ENCODE peak calls at places on chromosomes 2 and 18, in eight cellular contexts. One of them, this sample, is unnamed.
A peak's percentile ranks its signal among the peaks of the same experiment; 100 is the strongest.

GRCh38 chr2:160561551-160562280 is 68.1 kb upstream of the RBMS1 start:
- DNase-seq in stomach: no peak
- DNase-seq in tibial artery: no peak
- DNase-seq in MM.1S: no peak
- DNase-seq in thoracic aorta: no peak
- DNase-seq in mucosa of descending colon: no peak
- DNase-seq in cardiac muscle cell: peak; percentile 81
- DNase-seq in neural progenitor cell: no peak
- DNase-seq in this sample: no peak

GRCh38 chr2:64204006-64204632 is 59.9 kb upstream of the PELI1 start:
- DNase-seq in stomach: no peak
- DNase-seq in tibial artery: peak; percentile 30
- DNase-seq in MM.1S: peak; percentile 80
- DNase-seq in thoracic aorta: no peak
- DNase-seq in mucosa of descending colon: peak; percentile 60
- DNase-seq in cardiac muscle cell: peak; percentile 57
- DNase-seq in neural progenitor cell: no peak
- DNase-seq in this sample: peak; percentile 66

GRCh38 chr18:10519366-10519765 is 6.5 kb upstream of the NAPG start:
- DNase-seq in stomach: no peak
- DNase-seq in tibial artery: no peak
- DNase-seq in MM.1S: no peak
- DNase-seq in thoracic aorta: no peak
- DNase-seq in mucosa of descending colon: no peak
- DNase-seq in cardiac muscle cell: peak; percentile 43
- DNase-seq in neural progenitor cell: no peak
- DNase-seq in this sample: no peak

GRCh38 chr18:21074336-21075323 is 37.0 kb downstream of the ROCK1 start:
- DNase-seq in stomach: no peak
- DNase-seq in tibial artery: no peak
- DNase-seq in MM.1S: no peak
- DNase-seq in thoracic aorta: no peak
- DNase-seq in mucosa of descending colon: no peak
- DNase-seq in cardiac muscle cell: no peak
- DNase-seq in neural progenitor cell: peak; percentile 14
- DNase-seq in this sample: no peak

GRCh38 chr2:152587187-152587947 is 129.9 kb downstream of the PRPF40A start:
- DNase-seq in stomach: no peak
- DNase-seq in tibial artery: no peak
- DNase-seq in MM.1S: no peak
- DNase-seq in thoracic aorta: no peak
- DNase-seq in mucosa of descending colon: no peak
- DNase-seq in cardiac muscle cell: no peak
- DNase-seq in neural progenitor cell: no peak
- DNase-seq in this sample: no peak

GRCh38 chr2:10225291-10226031 is 77.2 kb upstream of the HPCAL1 start:
- DNase-seq in stomach: peak; percentile 34
- DNase-seq in tibial artery: no peak
- DNase-seq in MM.1S: no peak
- DNase-seq in thoracic aorta: no peak
- DNase-seq in mucosa of descending colon: peak; percentile 48
- DNase-seq in cardiac muscle cell: no peak
- DNase-seq in neural progenitor cell: peak; percentile 52
- DNase-seq in this sample: peak; percentile 60

GRCh38 chr2:112031916-112032582 is 23.0 kb upstream of the TMEM87B start:
- DNase-seq in stomach: no peak
- DNase-seq in tibial artery: peak; percentile 49
- DNase-seq in MM.1S: peak; percentile 66
- DNase-seq in thoracic aorta: no peak
- DNase-seq in mucosa of descending colon: no peak
- DNase-seq in cardiac muscle cell: peak; percentile 23
- DNase-seq in neural progenitor cell: peak; percentile 30
- DNase-seq in this sample: peak; percentile 81

GRCh38 chr18:59432796-59433195 is 73.7 kb upstream of the LMAN1 start:
- DNase-seq in stomach: no peak
- DNase-seq in tibial artery: no peak
- DNase-seq in MM.1S: no peak
- DNase-seq in thoracic aorta: no peak
- DNase-seq in mucosa of descending colon: no peak
- DNase-seq in cardiac muscle cell: no peak
- DNase-seq in neural progenitor cell: no peak
- DNase-seq in this sample: no peak

GRCh38 chr2:14745288-14746076 is 113.0 kb downstream of the LRATD1 start:
- DNase-seq in stomach: no peak
- DNase-seq in tibial artery: no peak
- DNase-seq in MM.1S: no peak
- DNase-seq in thoracic aorta: no peak
- DNase-seq in mucosa of descending colon: no peak
- DNase-seq in cardiac muscle cell: no peak
- DNase-seq in neural progenitor cell: no peak
- DNase-seq in this sample: no peak

GRCh38 chr2:54632733-54633692 is 90.4 kb upstream of the EML6 start:
- DNase-seq in stomach: no peak
- DNase-seq in tibial artery: peak; percentile 56
- DNase-seq in MM.1S: no peak
- DNase-seq in thoracic aorta: no peak
- DNase-seq in mucosa of descending colon: no peak
- DNase-seq in cardiac muscle cell: peak; percentile 87
- DNase-seq in neural progenitor cell: no peak
- DNase-seq in this sample: no peak
- H3K4me1 ChIP-seq in stomach: peaks cover 76% of the 10 kb centered on the region
- H3K4me1 ChIP-seq in tibial artery: no peaks in the 10 kb centered on the region
- H3K4me1 ChIP-seq in MM.1S: peaks cover 66% of the 10 kb centered on the region
- H3K4me1 ChIP-seq in thoracic aorta: peaks cover 7% of the 10 kb centered on the region
- H3K4me1 ChIP-seq in mucosa of descending colon: no peaks in the 10 kb centered on the region
- H3K4me1 ChIP-seq in cardiac muscle cell: peaks cover 3% of the 10 kb centered on the region
- H3K4me1 ChIP-seq in neural progenitor cell: no peaks in the 10 kb centered on the region
- H3K4me1 ChIP-seq in this sample: peaks cover 64% of the 10 kb centered on the region

GRCh38 chr18:2547477-2548087 is 23.7 kb downstream of the METTL4 start:
- DNase-seq in stomach: no peak
- DNase-seq in tibial artery: no peak
- DNase-seq in MM.1S: peak; percentile 56
- DNase-seq in thoracic aorta: no peak
- DNase-seq in mucosa of descending colon: no peak
- DNase-seq in cardiac muscle cell: peak; percentile 80
- DNase-seq in neural progenitor cell: peak; percentile 65
- DNase-seq in this sample: no peak
- TF ChIP-seq CTCF in stomach: peak; percentile 39
- TF ChIP-seq CTCF in tibial artery: peak; percentile 41
- TF ChIP-seq CTCF in MM.1S: peak; percentile 59
- TF ChIP-seq CTCF in thoracic aorta: peak; percentile 49
- TF ChIP-seq CTCF in mucosa of descending colon: no peak
- TF ChIP-seq CTCF in cardiac muscle cell: peak; percentile 34
- TF ChIP-seq CTCF in neural progenitor cell: peak; percentile 71
- TF ChIP-seq CTCF in this sample: peak; percentile 62

GRCh38 chr18:71902482-71902881 is 641.7 kb downstream of the CBLN2 start:
- DNase-seq in stomach: no peak
- DNase-seq in tibial artery: no peak
- DNase-seq in MM.1S: no peak
- DNase-seq in thoracic aorta: no peak
- DNase-seq in mucosa of descending colon: no peak
- DNase-seq in cardiac muscle cell: no peak
- DNase-seq in neural progenitor cell: no peak
- DNase-seq in this sample: no peak
- H3K9me3 ChIP-seq in stomach: peaks cover 16% of the 10 kb centered on the region
- H3K9me3 ChIP-seq in tibial artery: no peaks in the 10 kb centered on the region
- H3K9me3 ChIP-seq in MM.1S: no peaks in the 10 kb centered on the region
- H3K9me3 ChIP-seq in thoracic aorta: no peaks in the 10 kb centered on the region
- H3K9me3 ChIP-seq in mucosa of descending colon: no peaks in the 10 kb centered on the region
- H3K9me3 ChIP-seq in cardiac muscle cell: no peaks in the 10 kb centered on the region
- H3K9me3 ChIP-seq in neural progenitor cell: no peaks in the 10 kb centered on the region
- H3K9me3 ChIP-seq in this sample: no peaks in the 10 kb centered on the region

GRCh38 chr2:231519975-231520555 is 10.2 kb downstream of the NMUR1 start:
- DNase-seq in stomach: no peak
- DNase-seq in tibial artery: no peak
- DNase-seq in MM.1S: no peak
- DNase-seq in thoracic aorta: no peak
- DNase-seq in mucosa of descending colon: no peak
- DNase-seq in cardiac muscle cell: no peak
- DNase-seq in neural progenitor cell: no peak
- DNase-seq in this sample: peak; percentile 13

GRCh38 chr2:231523451-231524266 is 6.6 kb downstream of the NMUR1 start:
- DNase-seq in stomach: no peak
- DNase-seq in tibial artery: no peak
- DNase-seq in MM.1S: no peak
- DNase-seq in thoracic aorta: no peak
- DNase-seq in mucosa of descending colon: no peak
- DNase-seq in cardiac muscle cell: no peak
- DNase-seq in neural progenitor cell: no peak
- DNase-seq in this sample: peak; percentile 54

GRCh38 chr2:231524477-231525247 is 5.6 kb downstream of the NMUR1 start:
- DNase-seq in stomach: no peak
- DNase-seq in tibial artery: no peak
- DNase-seq in MM.1S: no peak
- DNase-seq in thoracic aorta: no peak
- DNase-seq in mucosa of descending colon: no peak
- DNase-seq in cardiac muscle cell: no peak
- DNase-seq in neural progenitor cell: no peak
- DNase-seq in this sample: peak; percentile 45

GRCh38 chr2:231521443-231521842 is 8.8 kb downstream of the NMUR1 start:
- DNase-seq in stomach: no peak
- DNase-seq in tibial artery: no peak
- DNase-seq in MM.1S: no peak
- DNase-seq in thoracic aorta: no peak
- DNase-seq in mucosa of descending colon: no peak
- DNase-seq in cardiac muscle cell: no peak
- DNase-seq in neural progenitor cell: no peak
- DNase-seq in this sample: no peak

GRCh38 chr2:231522418-231523180 is 7.6 kb downstream of the NMUR1 start:
- DNase-seq in stomach: no peak
- DNase-seq in tibial artery: no peak
- DNase-seq in MM.1S: no peak
- DNase-seq in thoracic aorta: no peak
- DNase-seq in mucosa of descending colon: no peak
- DNase-seq in cardiac muscle cell: peak; percentile 82
- DNase-seq in neural progenitor cell: no peak
- DNase-seq in this sample: peak; percentile 52
- H3K4me1 ChIP-seq in stomach: peaks cover 5% of the 10 kb centered on the region
- H3K4me1 ChIP-seq in tibial artery: no peaks in the 10 kb centered on the region
- H3K4me1 ChIP-seq in MM.1S: no peaks in the 10 kb centered on the region
- H3K4me1 ChIP-seq in thoracic aorta: no peaks in the 10 kb centered on the region
- H3K4me1 ChIP-seq in mucosa of descending colon: no peaks in the 10 kb centered on the region
- H3K4me1 ChIP-seq in cardiac muscle cell: no peaks in the 10 kb centered on the region
- H3K4me1 ChIP-seq in neural progenitor cell: peaks cover 16% of the 10 kb centered on the region
- H3K4me1 ChIP-seq in this sample: peaks cover 17% of the 10 kb centered on the region

DNA sequence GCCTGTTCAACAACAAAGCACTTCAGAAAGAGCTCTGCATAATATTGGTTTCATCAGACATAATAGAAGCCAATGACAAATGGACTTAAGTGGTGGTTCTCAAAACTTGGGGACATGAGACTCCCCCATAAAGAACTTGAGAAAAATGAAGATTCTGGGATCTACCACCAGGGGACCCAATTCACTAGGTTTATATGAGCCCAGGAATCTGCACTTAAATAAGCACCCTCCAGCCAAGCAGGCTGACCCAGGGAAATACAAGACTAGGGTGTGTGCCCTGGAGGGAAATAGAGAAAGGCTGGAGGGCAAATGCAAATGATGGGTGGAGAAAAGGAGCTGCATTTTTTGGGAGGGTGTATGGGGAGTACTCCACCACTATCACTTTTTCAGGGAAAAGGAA is 52.5 kb downstream of the SATB2 start:
- DNase-seq in stomach: no peak
- DNase-seq in tibial artery: no peak
- DNase-seq in MM.1S: no peak
- DNase-seq in thoracic aorta: no peak
- DNase-seq in mucosa of descending colon: no peak
- DNase-seq in cardiac muscle cell: peak; percentile 25
- DNase-seq in neural progenitor cell: peak; percentile 32
- DNase-seq in this sample: no peak
- TF ChIP-seq CTCF in stomach: no peak
- TF ChIP-seq CTCF in tibial artery: no peak
- TF ChIP-seq CTCF in MM.1S: peak; percentile 25
- TF ChIP-seq CTCF in thoracic aorta: no peak
- TF ChIP-seq CTCF in mucosa of descending colon: no peak
- TF ChIP-seq CTCF in cardiac muscle cell: peak; percentile 37
- TF ChIP-seq CTCF in neural progenitor cell: peak; percentile 54
- TF ChIP-seq CTCF in this sample: no peak

GRCh38 chr2:30880516-30880915 is 73.3 kb upstream of the CAPN13 start:
- DNase-seq in stomach: no peak
- DNase-seq in tibial artery: no peak
- DNase-seq in MM.1S: no peak
- DNase-seq in thoracic aorta: no peak
- DNase-seq in mucosa of descending colon: no peak
- DNase-seq in cardiac muscle cell: no peak
- DNase-seq in neural progenitor cell: no peak
- DNase-seq in this sample: no peak

GRCh38 chr2:30883184-30883583 is 75.9 kb upstream of the CAPN13 start:
- DNase-seq in stomach: no peak
- DNase-seq in tibial artery: no peak
- DNase-seq in MM.1S: no peak
- DNase-seq in thoracic aorta: no peak
- DNase-seq in mucosa of descending colon: no peak
- DNase-seq in cardiac muscle cell: no peak
- DNase-seq in neural progenitor cell: no peak
- DNase-seq in this sample: no peak

GRCh38 chr2:30871980-30872789 is 64.9 kb upstream of the CAPN13 start:
- DNase-seq in stomach: no peak
- DNase-seq in tibial artery: no peak
- DNase-seq in MM.1S: no peak
- DNase-seq in thoracic aorta: no peak
- DNase-seq in mucosa of descending colon: no peak
- DNase-seq in cardiac muscle cell: no peak
- DNase-seq in neural progenitor cell: peak; percentile 78
- DNase-seq in this sample: no peak

GRCh38 chr2:30872797-30873196 is 65.6 kb upstream of the CAPN13 start:
- DNase-seq in stomach: no peak
- DNase-seq in tibial artery: no peak
- DNase-seq in MM.1S: no peak
- DNase-seq in thoracic aorta: no peak
- DNase-seq in mucosa of descending colon: no peak
- DNase-seq in cardiac muscle cell: no peak
- DNase-seq in neural progenitor cell: no peak
- DNase-seq in this sample: no peak

GRCh38 chr2:30877833-30878232 is 70.6 kb upstream of the CAPN13 start:
- DNase-seq in stomach: no peak
- DNase-seq in tibial artery: no peak
- DNase-seq in MM.1S: no peak
- DNase-seq in thoracic aorta: no peak
- DNase-seq in mucosa of descending colon: no peak
- DNase-seq in cardiac muscle cell: no peak
- DNase-seq in neural progenitor cell: no peak
- DNase-seq in this sample: no peak
- H3K9me3 ChIP-seq in stomach: peaks cover 13% of the 10 kb centered on the region
- H3K9me3 ChIP-seq in tibial artery: no peaks in the 10 kb centered on the region
- H3K9me3 ChIP-seq in MM.1S: no peaks in the 10 kb centered on the region
- H3K9me3 ChIP-seq in thoracic aorta: no peaks in the 10 kb centered on the region
- H3K9me3 ChIP-seq in mucosa of descending colon: no peaks in the 10 kb centered on the region
- H3K9me3 ChIP-seq in cardiac muscle cell: no peaks in the 10 kb centered on the region
- H3K9me3 ChIP-seq in neural progenitor cell: no peaks in the 10 kb centered on the region
- H3K9me3 ChIP-seq in this sample: no peaks in the 10 kb centered on the region